ENCODE peak calls at places on chromosomes 4 and X, in nine cellular contexts. V, H, N, X, Y, P, A, B and F are unnamed samples.

GRCh38 chr4:186158021-186158859 is 33.1 kb upstream of the CYP4V2 start:
- DNase-seq in X (no peak), V (no peak), A (no peak), H (no peak), N (no peak), P (no peak), B (no peak), Y (no peak), F (no peak)

GRCh38 chr4:100591156-100591876 is 73.5 kb upstream of the EMCN start:
- DNase-seq in X (no peak), H (no peak), N (no peak), B (no peak), Y (no peak), A (no peak), P (no peak), V (no peak), F (no peak)

GRCh38 chr4:35559559-35560365 is 684.6 kb downstream of the ARAP2 start:
- DNase-seq in A (peak; percentile 57), Y (no peak), P (no peak), X (no peak), N (no peak), V (no peak), B (no peak), H (no peak), F (no peak)

GRCh38 chrX:134513091-134513490 is 53.1 kb downstream of the HPRT1 start:
- DNase-seq in A (no peak), Y (peak; percentile 10), H (no peak), V (no peak), P (no peak), N (no peak), B (no peak), X (no peak), F (no peak)

GRCh38 chr4:5888222-5888701 is 4.6 kb downstream of the CRMP1 start:
- DNase-seq in B (peak; percentile 24), Y (no peak), P (no peak), X (no peak), V (peak; percentile 87), H (no peak), A (no peak), N (no peak), F (no peak)

GRCh38 chrX:63743596-63743995 is 41.4 kb downstream of the ARHGEF9 start:
- DNase-seq in B (no peak), P (no peak), Y (no peak), H (no peak), V (no peak), N (no peak), A (no peak), X (no peak), F (no peak)

GRCh38 chr4:158172558-158173258 is at the start of gene GASK1B:
- DNase-seq in N (no peak), B (no peak), Y (peak; percentile 75), A (no peak), X (no peak), P (no peak), V (no peak), H (peak; percentile 81), F (no peak)

GRCh38 chr4:118345813-118346212 is 7.0 kb downstream of the PRSS12 start:
- DNase-seq in N (no peak), Y (peak; percentile 17), A (no peak), V (no peak), P (no peak), H (no peak), B (no peak), X (no peak), F (no peak)

GRCh38 chr4:17173300-17173699 is 274.9 kb upstream of the LDB2 start:
- DNase-seq in H (no peak), B (no peak), A (no peak), Y (no peak), X (no peak), N (no peak), P (no peak), V (no peak), F (no peak)

GRCh38 chr4:138897818-138898226 is 117.8 kb upstream of the NOCT start:
- DNase-seq in A (no peak), N (no peak), B (no peak), P (no peak), X (no peak), Y (peak; percentile 87), H (peak; percentile 7), V (peak; percentile 43), F (no peak)

GRCh38 chr4:99389606-99390005 is 37.1 kb upstream of the ADH1C start:
- DNase-seq in H (no peak), X (no peak), Y (peak; percentile 63), A (no peak), N (no peak), B (no peak), V (no peak), P (no peak), F (no peak)

GRCh38 chr4:76895619-76896018 is 2.3 kb downstream of the SOWAHB start:
- DNase-seq in B (no peak), N (no peak), A (no peak), V (no peak), Y (no peak), X (no peak), P (no peak), H (peak; percentile 27), F (no peak)

GRCh38 chr4:2075171-2075986 is 16.3 kb downstream of the NAT8L start:
- DNase-seq in A (peak; percentile 52), X (no peak), H (no peak), P (no peak), N (no peak), Y (no peak), B (no peak), V (no peak), F (no peak)

GRCh38 chr4:69910016-69910782 is 20.7 kb upstream of the CSN1S1 start:
- DNase-seq in A (no peak), N (no peak), Y (peak; percentile 80), H (no peak), P (no peak), X (no peak), V (no peak), B (no peak), F (no peak)

GRCh38 chrX:9539611-9540387 is 74.9 kb downstream of the TBL1X start:
- DNase-seq in X (no peak), V (peak; percentile 75), N (no peak), P (no peak), H (no peak), B (no peak), A (no peak), Y (no peak), F (no peak)

GRCh38 chrX:111447298-111447697 is 35.3 kb upstream of the DCX start:
- DNase-seq in B (no peak), P (peak; percentile 28), V (peak; percentile 78), N (no peak), H (peak; percentile 2), Y (no peak), X (no peak), A (no peak), F (no peak)

GRCh38 chrX:138710866-138711331 is 618 bp downstream of the FGF13 start:
- DNase-seq in P (peak; percentile 6), Y (peak; percentile 39), H (no peak), X (no peak), N (no peak), V (no peak), A (peak; percentile 73), B (no peak), F (no peak)

GRCh38 chrX:16610121-16610565 is 39.8 kb upstream of the S100G start:
- DNase-seq in N (no peak), V (no peak), X (no peak), B (no peak), H (no peak), P (no peak), A (no peak), Y (peak; percentile 74), F (no peak)

GRCh38 chr4:150385606-150386005 is 196.3 kb upstream of the MAB21L2 start:
- DNase-seq in V (no peak), A (no peak), X (no peak), H (no peak), B (no peak), P (no peak), N (no peak), Y (peak; percentile 95), F (peak; percentile 28)

GRCh38 chr4:105780176-105780575 is 71.6 kb downstream of the GSTCD start:
- DNase-seq in X (no peak), A (no peak), B (no peak), P (no peak), N (no peak), V (peak; percentile 2), H (no peak), Y (no peak), F (no peak)

GRCh38 chrX:68018248-68019203 is 414.8 kb downstream of the OPHN1 start:
- DNase-seq in N (no peak), P (peak; percentile 1), Y (peak; percentile 56), A (peak; percentile 23), V (no peak), X (no peak), H (peak; percentile 28), B (no peak), F (no peak)

GRCh38 chrX:48897157-48897620 is 379 bp downstream of the TIMM17B start:
- DNase-seq in V (peak; percentile 79), X (no peak), B (peak; percentile 65), H (peak; percentile 66), N (peak; percentile 42), A (peak; percentile 92), P (peak; percentile 62), Y (peak; percentile 84), F (peak; percentile 70)

GRCh38 chr4:176593943-176594342 is 198.8 kb downstream of the VEGFC start:
- DNase-seq in A (no peak), N (no peak), X (no peak), B (no peak), V (no peak), Y (no peak), P (no peak), H (no peak), F (no peak)

GRCh38 chrX:12974217-12974796 is 603 bp upstream of the TMSB4X start:
- DNase-seq in Y (peak; percentile 79), N (no peak), V (no peak), X (peak; percentile 57), B (peak; percentile 24), A (peak; percentile 86), P (peak; percentile 30), H (no peak), F (no peak)

GRCh38 chr4:36317731-36318130 is 36.3 kb downstream of the DTHD1 start:
- DNase-seq in N (no peak), A (no peak), B (no peak), Y (no peak), X (no peak), P (no peak), V (no peak), H (no peak), F (no peak)

GRCh38 chr4:140103676-140104075 is 50.3 kb downstream of the MAML3 start:
- DNase-seq in V (no peak), B (no peak), Y (peak; percentile 77), P (no peak), A (no peak), X (peak; percentile 42), N (peak; percentile 13), H (no peak), F (no peak)

GRCh38 chr4:127134490-127134889 is 498.3 kb upstream of the INTU start:
- DNase-seq in B (no peak), P (no peak), V (no peak), A (no peak), H (no peak), N (no peak), X (no peak), Y (no peak), F (no peak)